ENCODE peak calls at places on chromosomes 12 and 14, in ten cellular contexts. H, I, L, K, F, M, C, Y, W and T are unnamed samples.

GRCh38 chr14:23447634-23448353 is 12.3 kb upstream of the MYH7 start:
- DNase-seq in H (no peak), I (no peak), L (no peak), K (no peak), F (no peak), M (no peak), C (peak), Y (no peak), W (no peak), T (no peak)

GRCh38 chr12:23455283-23455682 is 494.2 kb downstream of the SOX5 start:
- DNase-seq in H (no peak), I (no peak), L (no peak), K (no peak), F (no peak), M (no peak), C (no peak), Y (no peak), W (no peak), T (no peak)

GRCh38 chr14:102374264-102374663 is 11.5 kb downstream of the TECPR2 start:
- DNase-seq in H (no peak), I (no peak), L (no peak), K (no peak), F (no peak), M (no peak), C (no peak), Y (no peak), W (no peak), T (no peak)

GRCh38 chr12:54296393-54297121 is 4.3 kb downstream of the NFE2 start:
- DNase-seq in H (no peak), I (no peak), L (no peak), K (no peak), F (no peak), M (no peak), C (no peak), Y (no peak), W (no peak), T (no peak)

GRCh38 chr14:22551597-22551982 is 37.4 kb downstream of the DAD1 start:
- DNase-seq in H (no peak), I (no peak), L (no peak), K (no peak), F (no peak), M (no peak), C (no peak), Y (no peak), W (no peak), T (no peak)

GRCh38 chr12:69534389-69534822 is 50.9 kb upstream of the CCT2 start:
- DNase-seq in H (peak), I (peak), L (peak), K (peak), F (peak), M (peak), C (peak), Y (peak), W (peak), T (peak)

GRCh38 chr14:25381498-25381897 is 331.6 kb upstream of the STXBP6 start:
- DNase-seq in H (peak), I (no peak), L (peak), K (no peak), F (no peak), M (peak), C (no peak), Y (peak), W (no peak), T (no peak)

GRCh38 chr12:131250028-131250950 is 296.6 kb downstream of the ADGRD1 start:
- DNase-seq in H (no peak), I (no peak), L (no peak), K (no peak), F (no peak), M (no peak), C (no peak), Y (peak), W (no peak), T (no peak)

GRCh38 chr12:29499235-29499634 is 1.7 kb upstream of the OVCH1 start:
- DNase-seq in H (no peak), I (no peak), L (no peak), K (no peak), F (no peak), M (no peak), C (no peak), Y (no peak), W (peak), T (no peak)

GRCh38 chr14:96965885-96966595 is 168.9 kb downstream of the VRK1 start:
- DNase-seq in H (peak), I (no peak), L (no peak), K (no peak), F (no peak), M (no peak), C (no peak), Y (no peak), W (no peak), T (no peak)

GRCh38 chr12:90951418-90952110 is 3.4 kb downstream of the CCER1 start:
- DNase-seq in H (no peak), I (no peak), L (no peak), K (no peak), F (no peak), M (no peak), C (no peak), Y (no peak), W (no peak), T (no peak)

GRCh38 chr12:41932470-41932991 is 212.1 kb downstream of the GXYLT1 start:
- DNase-seq in H (peak), I (no peak), L (peak), K (no peak), F (no peak), M (peak), C (peak), Y (no peak), W (peak), T (peak)

GRCh38 chr12:92674500-92674899 is 28.3 kb upstream of the PLEKHG7 start:
- DNase-seq in H (no peak), I (no peak), L (no peak), K (no peak), F (no peak), M (no peak), C (no peak), Y (no peak), W (no peak), T (no peak)

GRCh38 chr14:99677231-99677891 is 6.7 kb upstream of the CYP46A1 start:
- DNase-seq in H (no peak), I (no peak), L (peak), K (no peak), F (peak), M (peak), C (no peak), Y (no peak), W (no peak), T (peak)

GRCh38 chr12:13234045-13234641 is 37.6 kb downstream of the EMP1 start:
- DNase-seq in H (peak), I (peak), L (peak), K (peak), F (peak), M (peak), C (peak), Y (peak), W (peak), T (peak)

GRCh38 chr12:14164266-14164665 is 182.9 kb upstream of the GRIN2B start:
- DNase-seq in H (no peak), I (no peak), L (no peak), K (no peak), F (peak), M (no peak), C (no peak), Y (no peak), W (no peak), T (no peak)

GRCh38 chr12:107436376-107436775 is 249.2 kb upstream of the PWP1 start:
- DNase-seq in H (peak), I (peak), L (peak), K (peak), F (peak), M (peak), C (no peak), Y (peak), W (no peak), T (peak)

GRCh38 chr12:48890657-48891418 is 25.2 kb upstream of the RND1 start:
- DNase-seq in H (peak), I (peak), L (peak), K (peak), F (peak), M (peak), C (peak), Y (peak), W (peak), T (peak)

GRCh38 chr14:34425095-34425851 is 36.8 kb downstream of the SPTSSA start:
- DNase-seq in H (no peak), I (no peak), L (no peak), K (no peak), F (no peak), M (no peak), C (no peak), Y (no peak), W (no peak), T (no peak)

GRCh38 chr14:89466460-89466859 is 49.4 kb upstream of the FOXN3 start:
- DNase-seq in H (no peak), I (no peak), L (no peak), K (no peak), F (no peak), M (no peak), C (no peak), Y (no peak), W (peak), T (no peak)

GRCh38 chr14:53793790-53794560 is 162.7 kb downstream of the BMP4 start:
- DNase-seq in H (no peak), I (peak), L (no peak), K (no peak), F (no peak), M (peak), C (peak), Y (peak), W (no peak), T (peak)

GRCh38 chr14:35915775-35916174 is 89.6 kb downstream of the BRMS1L start:
- DNase-seq in H (no peak), I (no peak), L (no peak), K (no peak), F (no peak), M (no peak), C (no peak), Y (no peak), W (no peak), T (no peak)

GRCh38 chr12:47901285-47902093 is 3.3 kb downstream of the VDR start:
- DNase-seq in H (no peak), I (no peak), L (no peak), K (no peak), F (no peak), M (no peak), C (peak), Y (no peak), W (no peak), T (no peak)

GRCh38 chr14:89702151-89702936 is 252.2 kb downstream of the EFCAB11 start:
- DNase-seq in H (no peak), I (peak), L (peak), K (peak), F (peak), M (peak), C (peak), Y (no peak), W (peak), T (peak)

GRCh38 chr12:69598174-69598753 is 12.4 kb downstream of the LRRC10 start:
- DNase-seq in H (no peak), I (no peak), L (no peak), K (no peak), F (no peak), M (no peak), C (no peak), Y (no peak), W (no peak), T (no peak)

GRCh38 chr12:15688202-15688736 is 100.9 kb downstream of the EPS8 start:
- DNase-seq in H (peak), I (no peak), L (no peak), K (no peak), F (no peak), M (peak), C (peak), Y (peak), W (peak), T (no peak)

GRCh38 chr12:109770861-109771670 is 57.4 kb downstream of the FAM222A start:
- DNase-seq in H (no peak), I (no peak), L (no peak), K (no peak), F (no peak), M (no peak), C (no peak), Y (no peak), W (no peak), T (no peak)

DNA sequence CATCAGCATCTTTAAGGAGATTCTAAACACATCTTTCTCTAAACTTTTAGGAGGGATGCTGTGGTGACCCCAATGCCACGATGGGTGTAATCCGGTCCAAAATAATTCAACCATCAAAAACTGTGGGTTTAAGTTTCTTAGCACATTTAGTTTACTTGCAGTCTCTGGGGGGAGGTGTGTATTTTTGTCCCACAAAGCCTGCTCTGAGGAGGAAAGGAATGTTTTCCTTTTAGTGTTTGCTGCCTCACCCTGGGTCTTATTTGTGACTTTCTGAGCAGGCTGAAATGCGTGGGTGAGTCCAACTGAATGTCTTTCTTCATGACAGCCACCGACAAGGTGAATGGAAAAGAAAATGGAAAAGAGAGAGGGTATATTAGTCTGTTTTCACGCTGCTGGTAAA is 1324.7 kb downstream of the AACS start:
- DNase-seq in H (no peak), I (no peak), L (peak), K (no peak), F (peak), M (no peak), C (no peak), Y (no peak), W (no peak), T (no peak)
- H3K4me3 ChIP-seq in H (no peak), I (no peak), L (no peak), K (no peak), F (no peak), M (no peak), C (no peak), Y (no peak), W (no peak), T (no peak)

GRCh38 chr12:104275689-104276088 is 27.9 kb upstream of the EID3 start:
- DNase-seq in H (no peak), I (no peak), L (no peak), K (peak), F (no peak), M (no peak), C (no peak), Y (peak), W (no peak), T (no peak)
- H3K4me3 ChIP-seq in H (no peak), I (no peak), L (no peak), K (no peak), F (no peak), M (no peak), C (no peak), Y (peak), W (peak), T (no peak)

DNA sequence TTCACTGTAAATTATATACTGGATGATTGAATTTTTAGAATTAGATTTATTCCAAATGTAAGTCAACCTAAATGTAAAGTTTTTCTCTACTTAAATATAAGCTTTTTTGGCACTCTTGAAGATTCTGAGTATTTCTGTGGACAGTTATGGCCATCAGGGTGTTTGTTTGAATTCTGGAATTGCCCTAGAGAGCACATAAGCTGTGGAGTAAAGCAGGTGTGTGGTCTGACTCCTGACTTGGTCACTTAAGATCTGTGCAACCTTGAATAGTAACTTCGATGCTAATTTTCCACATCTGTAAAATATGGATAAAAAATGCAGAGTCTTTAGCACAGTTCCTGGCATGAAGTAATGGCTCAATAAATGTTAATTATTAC is 64.4 kb downstream of the FUT8 start:
- DNase-seq in H (no peak), I (no peak), L (no peak), K (no peak), F (no peak), M (no peak), C (no peak), Y (no peak), W (no peak), T (no peak)
- H3K4me3 ChIP-seq in H (no peak), I (no peak), L (no peak), K (no peak), F (no peak), M (no peak), C (no peak), Y (no peak), W (no peak), T (no peak)

GRCh38 chr14:91873476-91874265 is 6.3 kb upstream of the TC2N start:
- DNase-seq in H (no peak), I (no peak), L (peak), K (peak), F (no peak), M (no peak), C (peak), Y (no peak), W (peak), T (no peak)
- H3K4me3 ChIP-seq in H (no peak), I (no peak), L (no peak), K (no peak), F (no peak), M (no peak), C (no peak), Y (no peak), W (no peak), T (no peak)

DNA sequence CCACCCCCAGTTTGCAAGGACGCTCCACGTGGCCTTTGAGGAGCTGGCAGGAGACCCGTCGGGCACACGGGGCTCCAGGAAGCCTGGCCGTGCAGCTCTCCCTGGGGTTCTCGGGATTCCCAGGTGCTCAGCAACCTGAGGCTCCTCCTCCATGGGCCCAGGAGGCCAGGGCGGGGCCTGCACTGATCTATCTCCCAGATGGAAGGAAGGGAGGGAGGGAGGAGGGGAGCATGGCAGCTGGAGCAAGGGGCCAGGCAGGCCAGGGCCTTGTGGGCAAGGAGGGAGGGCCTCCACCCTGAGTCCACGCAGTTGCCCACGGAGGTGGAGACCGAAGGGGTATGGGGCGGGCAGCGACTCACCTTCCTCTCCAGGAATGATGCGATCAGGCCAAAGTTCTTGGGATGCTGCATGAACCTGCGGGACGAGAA is 127.3 kb downstream of the RFLNA start:
- DNase-seq in H (no peak), I (no peak), L (no peak), K (no peak), F (no peak), M (no peak), C (peak), Y (peak), W (no peak), T (peak)
- H3K4me3 ChIP-seq in H (no peak), I (peak), L (no peak), K (peak), F (peak), M (no peak), C (no peak), Y (peak), W (no peak), T (peak)

GRCh38 chr12:18753481-18754117 is 15.7 kb downstream of the CAPZA3 start:
- DNase-seq in H (peak), I (no peak), L (peak), K (peak), F (no peak), M (no peak), C (no peak), Y (no peak), W (no peak), T (peak)
- H3K4me3 ChIP-seq in H (no peak), I (peak), L (no peak), K (no peak), F (no peak), M (no peak), C (no peak), Y (no peak), W (no peak), T (no peak)

DNA sequence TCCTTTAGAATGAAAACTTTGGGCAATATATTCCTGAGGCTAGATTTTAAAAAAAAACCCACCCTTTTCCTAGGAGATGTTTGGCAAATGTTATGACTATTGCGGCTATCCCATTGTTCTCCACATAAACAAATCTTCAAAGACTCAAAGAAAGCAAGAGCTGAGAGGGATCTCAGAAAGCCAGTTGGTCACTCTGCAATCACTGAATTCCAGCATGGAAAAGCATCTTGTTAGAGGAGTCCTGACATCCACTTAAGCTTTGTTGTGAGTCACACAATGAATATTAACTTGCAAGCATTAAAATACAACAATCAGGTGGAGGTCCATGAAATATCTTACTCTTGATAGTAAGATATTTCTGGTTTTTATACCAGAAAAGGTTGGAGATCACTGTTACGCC is 11.0 kb upstream of the PTPRB start:
- DNase-seq in H (no peak), I (no peak), L (peak), K (peak), F (peak), M (peak), C (no peak), Y (no peak), W (no peak), T (peak)
- H3K4me3 ChIP-seq in H (no peak), I (no peak), L (no peak), K (no peak), F (no peak), M (no peak), C (no peak), Y (no peak), W (no peak), T (no peak)

GRCh38 chr12:95804296-95804695 is 13.7 kb upstream of the NTN4 start:
- DNase-seq in H (no peak), I (no peak), L (no peak), K (no peak), F (no peak), M (no peak), C (no peak), Y (peak), W (no peak), T (no peak)
- H3K4me3 ChIP-seq in H (no peak), I (no peak), L (no peak), K (no peak), F (no peak), M (no peak), C (no peak), Y (no peak), W (no peak), T (no peak)

GRCh38 chr12:76422878-76423438 is 74.7 kb upstream of the BBS10 start:
- DNase-seq in H (no peak), I (peak), L (peak), K (peak), F (no peak), M (peak), C (no peak), Y (no peak), W (no peak), T (peak)
- H3K4me3 ChIP-seq in H (no peak), I (no peak), L (no peak), K (peak), F (peak), M (peak), C (no peak), Y (no peak), W (no peak), T (no peak)

GRCh38 chr12:64180951-64181350 is 41.1 kb downstream of the KICS2 start:
- DNase-seq in H (no peak), I (peak), L (peak), K (peak), F (peak), M (peak), C (no peak), Y (peak), W (no peak), T (peak)
- H3K4me3 ChIP-seq in H (no peak), I (peak), L (no peak), K (no peak), F (peak), M (peak), C (no peak), Y (peak), W (no peak), T (no peak)